ENCODE peak calls at places on chromosomes 16 and 17, in six cellular contexts. O is activated CD4-positive, alpha-beta T cell treated with anti-CD3 and anti-CD28 coated beads, Interleukin-2, amount 50 U/mL, for 4 hours; F is activated naive CD4-positive, alpha-beta T cell; N is iPS-NIHi11; P is astrocyte of the cerebellum; R is activated CD4-positive, CD25-positive, alpha-beta regulatory T cell. B is an unnamed sample.

GRCh38 chr17:43945074-43945824 is 3.0 kb upstream of the PPY start:
- DNase-seq in P (peak; percentile 27), R (no peak), O (no peak), N (no peak), F (no peak), B (no peak)

GRCh38 chr17:81959362-81960129 is 1.4 kb downstream of the NOTUM start:
- DNase-seq in R (peak; percentile 71), N (peak; percentile 79), O (peak; percentile 80), P (no peak), F (peak; percentile 60), B (peak; percentile 45)

GRCh38 chr16:58842746-58843145 is 108.6 kb upstream of the GOT2 start:
- DNase-seq in R (no peak), N (no peak), P (no peak), F (no peak), O (no peak), B (no peak)

GRCh38 chr16:24977673-24978065 is 37.5 kb downstream of the ARHGAP17 start:
- DNase-seq in P (peak; percentile 48), O (no peak), R (no peak), F (no peak), N (no peak), B (no peak)

GRCh38 chr16:88865310-88865709 is 1.1 kb downstream of the PABPN1L start:
- DNase-seq in O (no peak), N (no peak), P (no peak), R (no peak), F (no peak), B (no peak)

GRCh38 chr17:38532451-38532850 is 73.3 kb downstream of the SRCIN1 start:
- DNase-seq in R (no peak), O (no peak), P (no peak), N (no peak), F (no peak), B (no peak)

GRCh38 chr17:77746901-77747620 is 211.4 kb upstream of the TNRC6C start:
- DNase-seq in N (no peak), O (no peak), R (no peak), F (no peak), P (no peak), B (no peak)

GRCh38 chr17:82662711-82663261 is 14.5 kb upstream of the WDR45B start:
- DNase-seq in R (no peak), P (no peak), N (no peak), F (no peak), O (no peak), B (no peak)

GRCh38 chr16:24151482-24151939 is 104.6 kb upstream of the CACNG3 start:
- DNase-seq in R (no peak), N (peak; percentile 34), F (no peak), P (no peak), O (peak; percentile 3), B (no peak)

GRCh38 chr17:42518046-42518754 is 17.8 kb upstream of the NAGLU start:
- DNase-seq in P (peak; percentile 76), O (no peak), R (no peak), N (no peak), F (no peak), B (no peak)

GRCh38 chr16:14028207-14028606 is 42.9 kb upstream of the MRTFB start:
- DNase-seq in R (no peak), O (no peak), F (no peak), N (no peak), P (no peak), B (no peak)

GRCh38 chr16:57991551-57992059 is 8.9 kb downstream of the ZNF319 start:
- DNase-seq in P (no peak), F (no peak), N (no peak), O (no peak), R (no peak), B (no peak)

GRCh38 chr16:88882358-88883030 is 16.0 kb upstream of the PABPN1L start:
- DNase-seq in F (no peak), R (no peak), N (no peak), O (no peak), P (no peak), B (no peak)

GRCh38 chr17:73096201-73096600 is 3.7 kb upstream of the SLC39A11 start:
- DNase-seq in N (no peak), O (no peak), R (no peak), F (no peak), P (no peak), B (no peak)

GRCh38 chr17:32504166-32504990 is 17.6 kb downstream of the CDK5R1 start:
- DNase-seq in N (no peak), O (no peak), R (no peak), F (no peak), P (no peak), B (no peak)

GRCh38 chr16:66560107-66560506 is 6.1 kb upstream of the CMTM1 start:
- DNase-seq in O (no peak), N (no peak), F (no peak), P (no peak), R (no peak), B (no peak)

GRCh38 chr16:287981-288920 is 5.3 kb downstream of the PDIA2 start:
- DNase-seq in R (no peak), O (no peak), F (no peak), P (no peak), N (no peak), B (no peak)

GRCh38 chr17:34727601-34728000 is 148.2 kb downstream of the TMEM132E start:
- DNase-seq in O (no peak), R (no peak), P (no peak), N (no peak), F (no peak), B (no peak)

GRCh38 chr16:64250866-64251265 is 871.0 kb downstream of the CDH11 start:
- DNase-seq in F (no peak), R (no peak), P (no peak), O (no peak), N (no peak), B (peak; percentile 35)

GRCh38 chr17:59329558-59330313 is 1.7 kb upstream of the YPEL2 start:
- DNase-seq in N (peak; percentile 68), F (no peak), P (peak; percentile 55), O (peak; percentile 40), R (peak; percentile 29), B (peak; percentile 73)

GRCh38 chr17:61684172-61684571 is 93.2 kb upstream of the NACA2 start:
- DNase-seq in R (no peak), N (no peak), F (no peak), O (no peak), P (no peak), B (no peak)

GRCh38 chr17:76642994-76643393 is 563 bp downstream of the ST6GALNAC1 start:
- DNase-seq in N (no peak), F (no peak), R (no peak), O (no peak), P (no peak), B (no peak)

GRCh38 chr16:69225136-69225535 is 38.2 kb downstream of the SNTB2 start:
- DNase-seq in P (no peak), R (no peak), O (no peak), N (no peak), F (no peak), B (no peak)

GRCh38 chr16:11145173-11145820 is 110.7 kb downstream of the SOCS1 start:
- DNase-seq in R (no peak), P (no peak), O (no peak), N (no peak), F (no peak), B (no peak)

GRCh38 chr16:85370881-85371651 is 242.1 kb upstream of the GSE1 start:
- DNase-seq in O (no peak), R (no peak), F (no peak), N (no peak), P (no peak), B (no peak)

B was measured in posterior cingulate gyrus.